ENCODE peak calls at places on chromosomes 6 and 20, in seven cellular contexts. V is neuronal stem cell; S is fibroblast of mammary gland; K is CD8-positive, alpha-beta T cell; I is NCI-H1417 treated with DMSO at 0.1 percent for 48 hours; P is AML-193; A is AG10803. C is an unnamed sample.

GRCh38 chr6:42629845-42630244 is 66.0 kb downstream of the UBR2 start:
- DNase-seq in K (no peak), S (no peak), P (no peak), I (no peak), A (no peak), V (no peak), C (no peak)

GRCh38 chr6:4281341-4282293 is 146.2 kb upstream of the ECI2 start:
- DNase-seq in A (no peak), P (no peak), I (peak; percentile 42), K (no peak), V (peak; percentile 11), S (peak; percentile 25), C (peak; percentile 80)

GRCh38 chr6:119353696-119354095 is 4.1 kb upstream of the MAN1A1 start:
- DNase-seq in S (no peak), V (no peak), P (no peak), K (no peak), A (no peak), I (no peak), C (no peak)

GRCh38 chr20:431012-431904 is 23.2 kb downstream of the RBCK1 start:
- DNase-seq in P (peak; percentile 78), A (peak; percentile 68), V (peak; percentile 43), K (peak; percentile 18), S (peak; percentile 64), I (no peak), C (peak; percentile 69)

GRCh38 chr20:62133051-62133845 is 9.9 kb downstream of the PSMA7 start:
- DNase-seq in I (no peak), A (no peak), S (peak; percentile 43), P (no peak), K (no peak), V (no peak), C (no peak)

GRCh38 chr20:25470045-25470444 is 62.6 kb downstream of the GINS1 start:
- DNase-seq in V (peak; percentile 23), I (no peak), A (no peak), P (peak; percentile 0), K (peak; percentile 18), S (peak; percentile 49), C (peak; percentile 4)

GRCh38 chr6:74197310-74197709 is 501.3 kb downstream of the CD109 start:
- DNase-seq in V (no peak), I (no peak), P (no peak), S (no peak), K (no peak), A (no peak), C (no peak)

GRCh38 chr6:3848380-3848779 is 793 bp upstream of the FAM50B start:
- DNase-seq in K (no peak), S (peak; percentile 35), P (no peak), I (no peak), V (peak; percentile 6), A (peak; percentile 84), C (no peak)

GRCh38 chr20:42447270-42447669 is 742.4 kb downstream of the PTPRT start:
- DNase-seq in K (no peak), A (no peak), S (no peak), P (no peak), V (no peak), I (no peak), C (no peak)

GRCh38 chr6:144582939-144583613 is 297.9 kb downstream of the UTRN start:
- DNase-seq in S (peak; percentile 42), P (peak; percentile 85), V (no peak), K (peak; percentile 31), I (no peak), A (no peak), C (peak; percentile 50)

GRCh38 chr20:32429745-32430360 is 71.7 kb downstream of the ASXL1 start:
- DNase-seq in S (no peak), I (no peak), K (no peak), P (no peak), A (no peak), V (no peak), C (no peak)

GRCh38 chr6:4169028-4169789 is 33.8 kb upstream of the ECI2 start:
- DNase-seq in I (no peak), K (no peak), S (peak; percentile 69), V (no peak), A (peak; percentile 16), P (no peak), C (no peak)

GRCh38 chr6:10584607-10585006 is 63.5 kb downstream of the GCNT2 start:
- DNase-seq in V (no peak), P (no peak), K (no peak), S (no peak), A (no peak), I (no peak), C (no peak)

GRCh38 chr20:48620486-48621255 is 207.1 kb downstream of the PREX1 start:
- DNase-seq in V (peak; percentile 90), I (peak; percentile 38), K (peak; percentile 70), S (peak; percentile 72), P (peak; percentile 19), A (peak; percentile 69), C (peak; percentile 85)

GRCh38 chr20:35173576-35174192 is 1.8 kb downstream of the PROCR start:
- DNase-seq in P (no peak), I (no peak), S (peak; percentile 48), A (peak; percentile 45), K (no peak), V (no peak), C (no peak)

GRCh38 chr6:144897441-144897921 is 612.3 kb downstream of the UTRN start:
- DNase-seq in S (peak; percentile 93), A (peak; percentile 90), K (no peak), P (no peak), I (no peak), V (no peak), C (peak; percentile 29)

GRCh38 chr20:50510706-50511401 is 671 bp downstream of the PTPN1 start:
- DNase-seq in V (peak; percentile 17), S (no peak), I (no peak), K (no peak), P (no peak), A (no peak), C (peak; percentile 47)

GRCh38 chr20:53678315-53678989 is 84.8 kb upstream of the ZNF217 start:
- DNase-seq in S (no peak), V (no peak), A (no peak), K (no peak), I (no peak), P (no peak), C (no peak)

GRCh38 chr6:11851405-11851804 is 72.8 kb upstream of the ADTRP start:
- DNase-seq in S (peak; percentile 96), I (no peak), P (no peak), A (peak; percentile 93), V (no peak), K (no peak), C (no peak)

GRCh38 chr6:164998297-164998696 is 311.1 kb downstream of the C6orf118 start:
- DNase-seq in V (no peak), S (no peak), K (no peak), A (no peak), I (no peak), P (no peak), C (no peak)

GRCh38 chr6:126064994-126065401 is 78.7 kb downstream of the TRMT11 start:
- DNase-seq in S (no peak), I (no peak), K (no peak), V (no peak), P (no peak), A (no peak), C (peak; percentile 52)

GRCh38 chr6:26351544-26351953 is 13.4 kb upstream of the BTN3A2 start:
- DNase-seq in P (peak; percentile 43), A (peak; percentile 90), S (peak; percentile 99), V (no peak), I (no peak), K (no peak), C (peak; percentile 41)

GRCh38 chr6:31952140-31952805 is 6.4 kb downstream of the CFB start:
- DNase-seq in S (peak; percentile 74), P (peak; percentile 51), A (peak; percentile 55), K (peak; percentile 33), I (no peak), V (peak; percentile 53), C (peak; percentile 37)

GRCh38 chr6:167232355-167232754 is 58.8 kb upstream of the UNC93A start:
- DNase-seq in I (no peak), V (no peak), S (no peak), A (no peak), K (no peak), P (no peak), C (no peak)

GRCh38 chr20:13119583-13119982 is 101.5 kb upstream of the ISM1 start:
- DNase-seq in A (peak; percentile 65), P (peak; percentile 7), K (peak; percentile 24), V (peak; percentile 76), S (peak; percentile 64), I (peak; percentile 80), C (peak; percentile 53)

GRCh38 chr6:1832844-1833787 is 223.4 kb downstream of the FOXC1 start:
- DNase-seq in P (no peak), S (no peak), K (no peak), I (no peak), V (no peak), A (peak; percentile 16), C (peak; percentile 91)

GRCh38 chr6:68071740-68072139 is 563.3 kb upstream of the ADGRB3 start:
- DNase-seq in A (no peak), K (no peak), P (no peak), V (no peak), S (no peak), I (no peak), C (no peak)

GRCh38 chr20:41169791-41170351 is 32.5 kb downstream of the PLCG1 start:
- DNase-seq in S (peak; percentile 94), P (no peak), I (no peak), V (no peak), A (peak; percentile 66), K (no peak), C (no peak)

GRCh38 chr6:101741474-101742171 is 348.1 kb downstream of the GRIK2 start:
- DNase-seq in A (no peak), I (no peak), S (no peak), V (no peak), K (no peak), P (no peak), C (no peak)

GRCh38 chr6:138833819-138834539 is 38.1 kb downstream of the ECT2L start:
- DNase-seq in S (no peak), V (no peak), P (no peak), I (peak; percentile 37), A (no peak), K (no peak), C (peak; percentile 39)

GRCh38 chr6:145562771-145563615 is 172.3 kb downstream of the EPM2A start:
- DNase-seq in P (no peak), K (no peak), A (peak; percentile 20), I (no peak), V (no peak), S (peak; percentile 23), C (no peak)

GRCh38 chr6:583639-584038 is 73.3 kb downstream of the HUS1B start:
- DNase-seq in V (no peak), P (no peak), A (no peak), K (no peak), I (peak; percentile 3), S (no peak), C (peak; percentile 69)

GRCh38 chr6:129539032-129539431 is 170.9 kb downstream of the ARHGAP18 start:
- DNase-seq in P (no peak), K (no peak), V (no peak), A (no peak), I (no peak), S (no peak), C (peak; percentile 75)

GRCh38 chr20:44720617-44720993 is 5.4 kb downstream of the CCN5 start:
- DNase-seq in K (no peak), S (peak; percentile 71), I (no peak), P (no peak), A (peak; percentile 86), V (no peak), C (no peak)

GRCh38 chr6:7137335-7138106 is 29.8 kb downstream of the RREB1 start:
- DNase-seq in P (no peak), V (no peak), A (peak; percentile 70), I (no peak), S (peak; percentile 69), K (peak; percentile 60), C (no peak)

GRCh38 chr6:43951756-43952675 is 175.2 kb downstream of the MRPL14 start:
- DNase-seq in I (no peak), P (no peak), S (no peak), K (no peak), A (no peak), V (no peak), C (no peak)

GRCh38 chr6:22657341-22657985 is 88.1 kb downstream of the HDGFL1 start:
- DNase-seq in P (no peak), A (peak; percentile 8), K (no peak), I (no peak), V (no peak), S (no peak), C (no peak)

GRCh38 chr6:99614430-99615161 is 8.0 kb downstream of the PRDM13 start:
- DNase-seq in S (no peak), A (no peak), P (no peak), V (no peak), I (no peak), K (no peak), C (peak; percentile 41)

C was measured in NCI-H146.